ENCODE peak calls at places on chromosome 14, in eight cellular contexts. E, L, K, U, S, N, W and P are unnamed samples.

GRCh38 chr14:38958589-38958988 is 144.4 kb downstream of the SEC23A start:
- DNase-seq in E (no peak), L (no peak), K (no peak), U (no peak), S (no peak), N (no peak), W (no peak), P (no peak)

GRCh38 chr14:55303646-55304277 is 32.5 kb downstream of the FBXO34 start:
- DNase-seq in E (peak; percentile 54), L (no peak), K (no peak), U (no peak), S (no peak), N (no peak), W (no peak), P (peak; percentile 13)

GRCh38 chr14:68146812-68147211 is 327.2 kb downstream of the RAD51B start:
- DNase-seq in E (no peak), L (no peak), K (no peak), U (no peak), S (peak; percentile 94), N (no peak), W (no peak), P (peak; percentile 95)

GRCh38 chr14:103118019-103118662 is 5.1 kb upstream of the TNFAIP2 start:
- DNase-seq in E (no peak), L (peak; percentile 18), K (no peak), U (peak; percentile 94), S (peak; percentile 57), N (no peak), W (no peak), P (no peak)

GRCh38 chr14:40122978-40123648 is 690.9 kb upstream of the FBXO33 start:
- DNase-seq in E (peak; percentile 24), L (no peak), K (no peak), U (no peak), S (no peak), N (no peak), W (no peak), P (no peak)

GRCh38 chr14:22598896-22599244 is 770 bp downstream of the ABHD4 start:
- DNase-seq in E (peak; percentile 49), L (no peak), K (no peak), U (no peak), S (peak; percentile 52), N (peak; percentile 58), W (no peak), P (peak; percentile 37)

GRCh38 chr14:22184157-22185025 is 404.6 kb downstream of the DAD1 start:
- DNase-seq in E (no peak), L (no peak), K (no peak), U (no peak), S (no peak), N (no peak), W (no peak), P (no peak)

GRCh38 chr14:68094158-68094557 is 274.6 kb downstream of the RAD51B start:
- DNase-seq in E (no peak), L (no peak), K (no peak), U (no peak), S (no peak), N (no peak), W (no peak), P (no peak)

GRCh38 chr14:75123991-75124390 is 2.9 kb downstream of the NEK9 start:
- DNase-seq in E (peak; percentile 23), L (no peak), K (no peak), U (no peak), S (peak; percentile 26), N (peak; percentile 14), W (peak; percentile 7), P (no peak)

GRCh38 chr14:97164014-97164413 is 366.8 kb downstream of the VRK1 start:
- DNase-seq in E (no peak), L (no peak), K (no peak), U (peak; percentile 17), S (no peak), N (no peak), W (no peak), P (no peak)

GRCh38 chr14:76644875-76645518 is 116.3 kb upstream of the VASH1 start:
- DNase-seq in E (peak; percentile 41), L (peak; percentile 39), K (no peak), U (no peak), S (peak; percentile 4), N (peak; percentile 4), W (no peak), P (no peak)

GRCh38 chr14:59123526-59123925 is 64.9 kb upstream of the DAAM1 start:
- DNase-seq in E (no peak), L (no peak), K (no peak), U (no peak), S (peak; percentile 44), N (no peak), W (no peak), P (peak; percentile 8)

GRCh38 chr14:61730756-61731373 is 31.4 kb upstream of the SNAPC1 start:
- DNase-seq in E (no peak), L (no peak), K (no peak), U (no peak), S (no peak), N (no peak), W (no peak), P (no peak)